ENCODE peak calls at places on chromosome 7, in four cellular contexts. One of them, this sample, is unnamed. For H3K4me1, the result is how much of the 10 kb centered on the place peaks cover.

GRCh38 chr7:157555308-157555707 is 218.5 kb downstream of the DNAJB6 start:
- DNase-seq in tibial nerve: no peak
- DNase-seq in CD8-positive, alpha-beta T cell: no peak
- DNase-seq in heart left ventricle: no peak
- DNase-seq in this sample: no peak

GRCh38 chr7:147197006-147197405 is 1080.4 kb downstream of the CNTNAP2 start:
- DNase-seq in tibial nerve: no peak
- DNase-seq in heart left ventricle: no peak
- DNase-seq in CD8-positive, alpha-beta T cell: no peak
- DNase-seq in this sample: no peak

GRCh38 chr7:40469481-40469880 is 334.7 kb downstream of the SUGCT start:
- DNase-seq in tibial nerve: no peak
- DNase-seq in heart left ventricle: no peak
- DNase-seq in CD8-positive, alpha-beta T cell: no peak
- DNase-seq in this sample: no peak

GRCh38 chr7:603152-603941 is 83.7 kb upstream of the PDGFA start:
- DNase-seq in CD8-positive, alpha-beta T cell: no peak
- DNase-seq in tibial nerve: no peak
- DNase-seq in heart left ventricle: no peak
- DNase-seq in this sample: peak

GRCh38 chr7:23938230-23938629 is 228.2 kb downstream of the STK31 start:
- DNase-seq in tibial nerve: no peak
- DNase-seq in CD8-positive, alpha-beta T cell: no peak
- DNase-seq in heart left ventricle: no peak
- DNase-seq in this sample: no peak

GRCh38 chr7:151592868-151593486 is 73.3 kb upstream of the RHEB start:
- DNase-seq in tibial nerve: no peak
- DNase-seq in heart left ventricle: no peak
- DNase-seq in CD8-positive, alpha-beta T cell: no peak
- DNase-seq in this sample: no peak

GRCh38 chr7:15174470-15174869 is 271.9 kb upstream of the DGKB start:
- DNase-seq in CD8-positive, alpha-beta T cell: no peak
- DNase-seq in tibial nerve: no peak
- DNase-seq in heart left ventricle: no peak
- DNase-seq in this sample: no peak

GRCh38 chr7:12949060-12950045 is 261.9 kb downstream of the ARL4A start:
- DNase-seq in tibial nerve: no peak
- DNase-seq in heart left ventricle: no peak
- DNase-seq in CD8-positive, alpha-beta T cell: no peak
- DNase-seq in this sample: no peak

GRCh38 chr7:8747338-8747737 is 313.9 kb downstream of the NXPH1 start:
- DNase-seq in heart left ventricle: no peak
- DNase-seq in tibial nerve: no peak
- DNase-seq in CD8-positive, alpha-beta T cell: no peak
- DNase-seq in this sample: no peak

GRCh38 chr7:8131694-8132605 is 130.0 kb downstream of the ICA1 start:
- DNase-seq in CD8-positive, alpha-beta T cell: peak
- DNase-seq in tibial nerve: no peak
- DNase-seq in heart left ventricle: no peak
- DNase-seq in this sample: no peak

GRCh38 chr7:41007351-41007751 is 695.5 kb downstream of the INHBA start:
- DNase-seq in heart left ventricle: no peak
- DNase-seq in CD8-positive, alpha-beta T cell: no peak
- DNase-seq in tibial nerve: no peak
- DNase-seq in this sample: no peak

GRCh38 chr7:2592375-2592865 is 33.6 kb downstream of the IQCE start:
- DNase-seq in CD8-positive, alpha-beta T cell: no peak
- DNase-seq in tibial nerve: no peak
- DNase-seq in heart left ventricle: no peak
- DNase-seq in this sample: no peak

GRCh38 chr7:132345730-132346129 is 230.5 kb downstream of the PLXNA4 start:
- DNase-seq in heart left ventricle: no peak
- DNase-seq in CD8-positive, alpha-beta T cell: no peak
- DNase-seq in tibial nerve: no peak
- DNase-seq in this sample: no peak

GRCh38 chr7:26078437-26079362 is 73.3 kb upstream of the NFE2L3 start:
- DNase-seq in CD8-positive, alpha-beta T cell: peak
- DNase-seq in tibial nerve: peak
- DNase-seq in heart left ventricle: peak
- DNase-seq in this sample: peak

GRCh38 chr7:35985126-35985754 is 167.8 kb upstream of the EEPD1 start:
- DNase-seq in heart left ventricle: peak
- DNase-seq in CD8-positive, alpha-beta T cell: peak
- DNase-seq in tibial nerve: peak
- DNase-seq in this sample: peak

GRCh38 chr7:46387646-46388045 is 466.6 kb upstream of the IGFBP3 start:
- DNase-seq in CD8-positive, alpha-beta T cell: no peak
- DNase-seq in tibial nerve: no peak
- DNase-seq in heart left ventricle: no peak
- DNase-seq in this sample: no peak

GRCh38 chr7:107090452-107090851 is 45.9 kb downstream of the PRKAR2B start:
- DNase-seq in heart left ventricle: no peak
- DNase-seq in tibial nerve: no peak
- DNase-seq in CD8-positive, alpha-beta T cell: no peak
- DNase-seq in this sample: peak

GRCh38 chr7:40979296-40979695 is 723.6 kb downstream of the INHBA start:
- DNase-seq in heart left ventricle: no peak
- DNase-seq in tibial nerve: no peak
- DNase-seq in CD8-positive, alpha-beta T cell: no peak
- DNase-seq in this sample: no peak

GRCh38 chr7:93015193-93016084 is 102.3 kb downstream of the SAMD9 start:
- DNase-seq in CD8-positive, alpha-beta T cell: no peak
- DNase-seq in tibial nerve: no peak
- DNase-seq in heart left ventricle: no peak
- DNase-seq in this sample: no peak

GRCh38 chr7:95095259-95096122 is 188.1 kb downstream of the PPP1R9A start:
- DNase-seq in tibial nerve: no peak
- DNase-seq in heart left ventricle: no peak
- DNase-seq in CD8-positive, alpha-beta T cell: no peak
- DNase-seq in this sample: no peak

GRCh38 chr7:87875151-87876039 is 765 bp downstream of the SLC25A40 start:
- DNase-seq in tibial nerve: peak
- DNase-seq in CD8-positive, alpha-beta T cell: no peak
- DNase-seq in heart left ventricle: peak
- DNase-seq in this sample: no peak

GRCh38 chr7:47045169-47045568 is 536.7 kb downstream of the TNS3 start:
- DNase-seq in tibial nerve: no peak
- DNase-seq in CD8-positive, alpha-beta T cell: no peak
- DNase-seq in heart left ventricle: peak
- DNase-seq in this sample: peak

GRCh38 chr7:122885583-122886356 is 490 bp downstream of the CADPS2 start:
- DNase-seq in heart left ventricle: peak
- DNase-seq in tibial nerve: no peak
- DNase-seq in CD8-positive, alpha-beta T cell: no peak
- DNase-seq in this sample: peak

GRCh38 chr7:148754912-148755311 is 56.2 kb downstream of the CUL1 start:
- DNase-seq in tibial nerve: no peak
- DNase-seq in heart left ventricle: no peak
- DNase-seq in CD8-positive, alpha-beta T cell: no peak
- DNase-seq in this sample: no peak

GRCh38 chr7:151415375-151416112 is 5.7 kb upstream of the WDR86 start:
- DNase-seq in tibial nerve: no peak
- DNase-seq in CD8-positive, alpha-beta T cell: no peak
- DNase-seq in heart left ventricle: no peak
- DNase-seq in this sample: no peak

GRCh38 chr7:45084901-45085618 is 3.7 kb downstream of the NACAD start:
- DNase-seq in heart left ventricle: no peak
- DNase-seq in tibial nerve: no peak
- DNase-seq in CD8-positive, alpha-beta T cell: no peak
- DNase-seq in this sample: no peak

GRCh38 chr7:45582868-45583277 is 8.7 kb downstream of the ADCY1 start:
- DNase-seq in tibial nerve: no peak
- DNase-seq in heart left ventricle: no peak
- DNase-seq in CD8-positive, alpha-beta T cell: no peak
- DNase-seq in this sample: no peak

GRCh38 chr7:118006979-118007378 is 133.7 kb upstream of the CTTNBP2 start:
- DNase-seq in heart left ventricle: no peak
- DNase-seq in tibial nerve: no peak
- DNase-seq in CD8-positive, alpha-beta T cell: no peak
- DNase-seq in this sample: no peak

GRCh38 chr7:73842248-73842895 is at the start of gene METTL27:
- DNase-seq in heart left ventricle: peak
- DNase-seq in CD8-positive, alpha-beta T cell: peak
- DNase-seq in tibial nerve: peak
- DNase-seq in this sample: peak

GRCh38 chr7:146635200-146636032 is 518.8 kb downstream of the CNTNAP2 start:
- DNase-seq in CD8-positive, alpha-beta T cell: no peak
- DNase-seq in heart left ventricle: no peak
- DNase-seq in tibial nerve: no peak
- DNase-seq in this sample: no peak

GRCh38 chr7:107209565-107209964 is 40.8 kb downstream of the HBP1 start:
- DNase-seq in CD8-positive, alpha-beta T cell: no peak
- DNase-seq in tibial nerve: no peak
- DNase-seq in heart left ventricle: no peak
- DNase-seq in this sample: peak

GRCh38 chr7:1942704-1943294 is 272.7 kb downstream of the ELFN1 start:
- DNase-seq in CD8-positive, alpha-beta T cell: no peak
- DNase-seq in tibial nerve: no peak
- DNase-seq in heart left ventricle: peak
- DNase-seq in this sample: no peak

GRCh38 chr7:126398285-126398684 is 854.5 kb downstream of the GRM8 start:
- DNase-seq in tibial nerve: no peak
- DNase-seq in heart left ventricle: no peak
- DNase-seq in CD8-positive, alpha-beta T cell: no peak
- DNase-seq in this sample: no peak

GRCh38 chr7:78333530-78333929 is 535.0 kb downstream of the PHTF2 start:
- DNase-seq in heart left ventricle: no peak
- DNase-seq in CD8-positive, alpha-beta T cell: no peak
- DNase-seq in tibial nerve: no peak
- DNase-seq in this sample: no peak

GRCh38 chr7:44438851-44439250 is 51.6 kb downstream of the NUDCD3 start:
- DNase-seq in CD8-positive, alpha-beta T cell: no peak
- DNase-seq in heart left ventricle: no peak
- DNase-seq in tibial nerve: no peak
- DNase-seq in this sample: no peak

GRCh38 chr7:130910949-130911944 is 177.2 kb upstream of the KLF14 start:
- DNase-seq in tibial nerve: no peak
- DNase-seq in CD8-positive, alpha-beta T cell: no peak
- DNase-seq in heart left ventricle: no peak
- DNase-seq in this sample: no peak
- H3K4me1 ChIP-seq in tibial nerve: under half
- H3K4me1 ChIP-seq in CD8-positive, alpha-beta T cell: half or more
- H3K4me1 ChIP-seq in heart left ventricle: under half
- H3K4me1 ChIP-seq in this sample: under half

GRCh38 chr7:100472854-100473499 is 6.0 kb downstream of the TSC22D4 start:
- DNase-seq in CD8-positive, alpha-beta T cell: no peak
- DNase-seq in tibial nerve: no peak
- DNase-seq in heart left ventricle: peak
- DNase-seq in this sample: peak
- H3K4me1 ChIP-seq in CD8-positive, alpha-beta T cell: half or more
- H3K4me1 ChIP-seq in tibial nerve: under half
- H3K4me1 ChIP-seq in heart left ventricle: under half
- H3K4me1 ChIP-seq in this sample: under half

GRCh38 chr7:143373255-143373794 is 7.8 kb upstream of the ZYX start:
- DNase-seq in CD8-positive, alpha-beta T cell: no peak
- DNase-seq in tibial nerve: no peak
- DNase-seq in heart left ventricle: no peak
- DNase-seq in this sample: no peak

GRCh38 chr7:143374556-143374955 is 6.6 kb upstream of the ZYX start:
- DNase-seq in heart left ventricle: no peak
- DNase-seq in CD8-positive, alpha-beta T cell: no peak
- DNase-seq in tibial nerve: no peak
- DNase-seq in this sample: no peak

GRCh38 chr7:143379607-143380263 is 1.4 kb upstream of the ZYX start:
- DNase-seq in CD8-positive, alpha-beta T cell: no peak
- DNase-seq in heart left ventricle: no peak
- DNase-seq in tibial nerve: no peak
- DNase-seq in this sample: no peak

GRCh38 chr7:143375298-143376034 is 5.7 kb upstream of the ZYX start:
- DNase-seq in tibial nerve: no peak
- DNase-seq in heart left ventricle: no peak
- DNase-seq in CD8-positive, alpha-beta T cell: no peak
- DNase-seq in this sample: no peak

GRCh38 chr7:143376396-143376795 is 4.7 kb upstream of the ZYX start:
- DNase-seq in heart left ventricle: no peak
- DNase-seq in CD8-positive, alpha-beta T cell: no peak
- DNase-seq in tibial nerve: no peak
- DNase-seq in this sample: peak
- H3K4me1 ChIP-seq in heart left ventricle: under half
- H3K4me1 ChIP-seq in CD8-positive, alpha-beta T cell: half or more
- H3K4me1 ChIP-seq in tibial nerve: under half
- H3K4me1 ChIP-seq in this sample: under half

GRCh38 chr7:22666732-22667131 is 60.3 kb upstream of the IL6 start:
- DNase-seq in CD8-positive, alpha-beta T cell: no peak
- DNase-seq in tibial nerve: no peak
- DNase-seq in heart left ventricle: no peak
- DNase-seq in this sample: no peak

GRCh38 chr7:22667562-22668239 is 59.3 kb upstream of the IL6 start:
- DNase-seq in CD8-positive, alpha-beta T cell: no peak
- DNase-seq in tibial nerve: no peak
- DNase-seq in heart left ventricle: no peak
- DNase-seq in this sample: no peak

GRCh38 chr7:22665816-22666375 is 61.1 kb upstream of the IL6 start:
- DNase-seq in CD8-positive, alpha-beta T cell: no peak
- DNase-seq in heart left ventricle: no peak
- DNase-seq in tibial nerve: no peak
- DNase-seq in this sample: no peak

GRCh38 chr7:22668971-22669401 is 58.0 kb upstream of the IL6 start:
- DNase-seq in heart left ventricle: no peak
- DNase-seq in CD8-positive, alpha-beta T cell: no peak
- DNase-seq in tibial nerve: no peak
- DNase-seq in this sample: no peak

DNA sequence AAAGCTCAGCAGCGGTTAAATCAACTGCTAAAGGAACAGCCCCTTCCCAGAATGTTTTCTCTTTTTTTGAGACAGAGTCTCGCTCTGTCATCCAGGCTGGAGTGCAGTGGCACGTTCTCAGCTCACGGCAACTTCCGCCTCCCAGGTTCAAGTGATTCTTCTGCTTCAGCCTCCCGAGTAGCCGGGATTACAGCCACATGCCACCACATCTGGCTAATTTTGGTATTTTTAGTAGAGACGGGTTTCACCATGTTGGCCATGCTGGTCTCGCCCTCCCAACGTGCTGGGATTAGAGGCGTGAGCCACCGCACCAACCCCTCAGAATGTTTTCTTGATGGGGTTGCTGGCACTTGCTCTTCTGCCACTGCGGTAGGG is 59.8 kb upstream of the IL6 start:
- DNase-seq in heart left ventricle: no peak
- DNase-seq in tibial nerve: no peak
- DNase-seq in CD8-positive, alpha-beta T cell: no peak
- DNase-seq in this sample: no peak
- H3K4me1 ChIP-seq in heart left ventricle: under half
- H3K4me1 ChIP-seq in tibial nerve: under half
- H3K4me1 ChIP-seq in CD8-positive, alpha-beta T cell: under half
- H3K4me1 ChIP-seq in this sample: under half

This sample was measured in right cardiac atrium.